ENCODE peak calls at places on chromosomes 12 and 14, in six cellular contexts. D is NCI-H748 treated with DMSO at 0.1 percent for 48 hours, G is iPS-NIHi11, J is ACHN, S is neuronal stem cell, O is amniotic epithelial cell. Y is an unnamed sample.

GRCh38 chr14:75562048-75562447 is 16.4 kb upstream of the FLVCR2 start:
- DNase-seq in D (no peak), G (no peak), J (no peak), S (no peak), O (no peak), Y (no peak)

GRCh38 chr14:73785336-73785833 is 66.2 kb upstream of the PTGR2 start:
- DNase-seq in D (no peak), G (no peak), J (peak), S (peak), O (no peak), Y (peak)

GRCh38 chr14:88829188-88829587 is 4.7 kb downstream of the TTC8 start:
- DNase-seq in D (no peak), G (no peak), J (no peak), S (no peak), O (no peak), Y (no peak)

GRCh38 chr14:89957791-89958190 is 2.1 kb downstream of the TDP1 start:
- DNase-seq in D (no peak), G (no peak), J (peak), S (no peak), O (no peak), Y (no peak)

GRCh38 chr14:95255013-95255412 is 64.7 kb downstream of the CLMN start:
- DNase-seq in D (no peak), G (no peak), J (no peak), S (no peak), O (no peak), Y (no peak)

GRCh38 chr12:106359620-106360399 is 2.3 kb downstream of the POLR3B start:
- DNase-seq in D (no peak), G (no peak), J (no peak), S (no peak), O (peak), Y (no peak)

GRCh38 chr12:32854716-32855115 is 41.9 kb downstream of the PKP2 start:
- DNase-seq in D (no peak), G (no peak), J (no peak), S (no peak), O (no peak), Y (no peak)

GRCh38 chr14:64704743-64705405 is 650 bp downstream of the PLEKHG3 start:
- DNase-seq in D (peak), G (no peak), J (peak), S (no peak), O (no peak), Y (no peak)

GRCh38 chr12:68806488-68807237 is 1.3 kb upstream of the MDM2 start:
- DNase-seq in D (no peak), G (no peak), J (no peak), S (no peak), O (no peak), Y (no peak)

GRCh38 chr12:122005252-122005651 is 16.4 kb upstream of the BCL7A start:
- DNase-seq in D (no peak), G (no peak), J (no peak), S (no peak), O (no peak), Y (no peak)

GRCh38 chr12:57069522-57069921 is 9.1 kb downstream of the NEMP1 start:
- DNase-seq in D (peak), G (peak), J (peak), S (peak), O (peak), Y (peak)